ENCODE peak calls at places on chromosomes 3 and 15, in ten cellular contexts. X is HFF-Myc; I is CD8-positive, alpha-beta T cell; G is NCI-H1105; T is aorta; P is cardiac muscle cell; C is activated gamma-delta T cell; E is CD4-positive, alpha-beta T cell; N is H7; L is MCF 10A. U is an unnamed sample.

GRCh38 chr15:98363955-98364354 is 284.4 kb upstream of the IGF1R start:
- DNase-seq in X (no peak), I (no peak), G (no peak), T (no peak), P (no peak), C (no peak), E (no peak), N (no peak), L (no peak), U (no peak)

GRCh38 chr3:155232605-155233004 is 60.9 kb downstream of the STRIT1 start:
- DNase-seq in X (peak; percentile 73), I (no peak), G (no peak), T (peak; percentile 73), P (peak; percentile 90), C (no peak), E (no peak), N (no peak), L (peak; percentile 96), U (no peak)

GRCh38 chr3:171049831-171050444 is 23.4 kb upstream of the SLC2A2 start:
- DNase-seq in X (peak; percentile 24), I (peak; percentile 17), G (peak; percentile 54), T (no peak), P (peak; percentile 83), C (no peak), E (peak; percentile 37), N (peak; percentile 66), L (peak; percentile 77), U (peak; percentile 23)

GRCh38 chr3:167318996-167319615 is 61.0 kb downstream of the ZBBX start:
- DNase-seq in X (no peak), I (no peak), G (peak; percentile 74), T (no peak), P (no peak), C (no peak), E (no peak), N (no peak), L (peak; percentile 26), U (no peak)

GRCh38 chr15:77942611-77943211 is 134.8 kb downstream of the TBC1D2B start:
- DNase-seq in X (no peak), I (no peak), G (no peak), T (no peak), P (no peak), C (no peak), E (no peak), N (no peak), L (no peak), U (no peak)

GRCh38 chr3:48088749-48089466 is 72.7 kb upstream of the MAP4 start:
- DNase-seq in X (peak; percentile 74), I (peak; percentile 89), G (peak; percentile 91), T (peak; percentile 99), P (peak; percentile 99), C (peak; percentile 90), E (peak; percentile 94), N (peak; percentile 98), L (peak; percentile 97), U (peak; percentile 96)

GRCh38 chr3:197752107-197752506 is 2.4 kb downstream of the FYTTD1 start:
- DNase-seq in X (no peak), I (no peak), G (no peak), T (no peak), P (no peak), C (no peak), E (no peak), N (no peak), L (no peak), U (no peak)

GRCh38 chr3:184500344-184500923 is 61.2 kb upstream of the EPHB3 start:
- DNase-seq in X (no peak), I (no peak), G (no peak), T (no peak), P (no peak), C (no peak), E (no peak), N (peak; percentile 81), L (no peak), U (no peak)

GRCh38 chr3:11455977-11456376 is 183.8 kb downstream of the ATG7 start:
- DNase-seq in X (no peak), I (no peak), G (no peak), T (no peak), P (peak; percentile 78), C (no peak), E (no peak), N (no peak), L (peak; percentile 59), U (no peak)

GRCh38 chr15:51044037-51044712 is 50.5 kb downstream of the TNFAIP8L3 start:
- DNase-seq in X (no peak), I (no peak), G (no peak), T (no peak), P (no peak), C (no peak), E (no peak), N (no peak), L (no peak), U (no peak)

GRCh38 chr3:52443268-52443610 is 1.7 kb downstream of the SEMA3G start:
- DNase-seq in X (no peak), I (no peak), G (no peak), T (no peak), P (no peak), C (no peak), E (no peak), N (no peak), L (no peak), U (no peak)

GRCh38 chr15:71443538-71443937 is 328.3 kb downstream of the THSD4 start:
- DNase-seq in X (peak; percentile 30), I (no peak), G (peak; percentile 30), T (peak; percentile 87), P (peak; percentile 63), C (no peak), E (peak; percentile 37), N (peak; percentile 42), L (peak; percentile 71), U (peak; percentile 26)

GRCh38 chr3:8619548-8619947 is 25.1 kb downstream of the SSUH2 start:
- DNase-seq in X (no peak), I (no peak), G (no peak), T (no peak), P (peak; percentile 61), C (no peak), E (no peak), N (no peak), L (no peak), U (no peak)

GRCh38 chr3:36447063-36447462 is 66.8 kb downstream of the STAC start:
- DNase-seq in X (no peak), I (no peak), G (no peak), T (no peak), P (no peak), C (no peak), E (no peak), N (no peak), L (peak; percentile 2), U (no peak)

GRCh38 chr3:148840419-148840818 is 12.8 kb downstream of the CPB1 start:
- DNase-seq in X (no peak), I (no peak), G (no peak), T (no peak), P (no peak), C (no peak), E (no peak), N (no peak), L (no peak), U (no peak)

GRCh38 chr3:17985658-17986392 is 243.4 kb upstream of the TBC1D5 start:
- DNase-seq in X (no peak), I (no peak), G (no peak), T (no peak), P (no peak), C (no peak), E (no peak), N (no peak), L (no peak), U (no peak)

GRCh38 chr15:67174864-67175573 is 79.4 kb downstream of the AAGAB start:
- DNase-seq in X (no peak), I (no peak), G (no peak), T (no peak), P (no peak), C (no peak), E (no peak), N (no peak), L (peak; percentile 96), U (no peak)

GRCh38 chr3:114453296-114453888 is 159.6 kb downstream of the TIGIT start:
- DNase-seq in X (no peak), I (no peak), G (no peak), T (no peak), P (no peak), C (no peak), E (no peak), N (no peak), L (no peak), U (no peak)

GRCh38 chr3:79086514-79086913 is 681.3 kb downstream of the ROBO1 start:
- DNase-seq in X (peak; percentile 65), I (no peak), G (peak; percentile 13), T (no peak), P (peak; percentile 73), C (no peak), E (no peak), N (peak; percentile 3), L (peak; percentile 69), U (peak; percentile 7)

GRCh38 chr3:38653685-38654537 is 4.4 kb upstream of the SCN5A start:
- DNase-seq in X (no peak), I (no peak), G (no peak), T (no peak), P (no peak), C (no peak), E (no peak), N (no peak), L (no peak), U (no peak)